ENCODE peak calls at places on chromosomes 16 and 17, in five cellular contexts. K, Z, Y, S and G are unnamed samples.

GRCh38 chr17:53137919-53138318 is 684.8 kb upstream of the KIF2B start:
- DNase-seq in Z (no peak), Y (no peak), S (no peak), K (no peak), G (no peak)

GRCh38 chr17:14080847-14081251 is 11.5 kb downstream of the COX10 start:
- DNase-seq in S (no peak), K (no peak), Y (no peak), Z (no peak), G (no peak)

GRCh38 chr17:48539177-48539576 is 5.7 kb downstream of the HOXB2 start:
- DNase-seq in S (no peak), Y (no peak), K (no peak), Z (peak), G (no peak)

GRCh38 chr16:73288435-73288834 is 240.5 kb upstream of the ZFHX3 start:
- DNase-seq in S (no peak), K (no peak), Z (no peak), Y (no peak), G (no peak)

GRCh38 chr17:37168731-37169353 is 206.9 kb upstream of the C17orf78 start:
- DNase-seq in K (no peak), Y (no peak), S (no peak), Z (no peak), G (no peak)

GRCh38 chr17:77329741-77330531 is 189.2 kb downstream of the SEC14L1 start:
- DNase-seq in Z (no peak), S (peak), K (no peak), Y (no peak), G (no peak)

GRCh38 chr17:32490101-32490482 is 3.3 kb downstream of the CDK5R1 start:
- DNase-seq in Y (no peak), Z (no peak), K (no peak), S (no peak), G (no peak)

GRCh38 chr16:27237229-27238015 is 31.1 kb downstream of the NSMCE1 start:
- DNase-seq in S (no peak), Y (no peak), K (no peak), Z (no peak), G (no peak)

DNA sequence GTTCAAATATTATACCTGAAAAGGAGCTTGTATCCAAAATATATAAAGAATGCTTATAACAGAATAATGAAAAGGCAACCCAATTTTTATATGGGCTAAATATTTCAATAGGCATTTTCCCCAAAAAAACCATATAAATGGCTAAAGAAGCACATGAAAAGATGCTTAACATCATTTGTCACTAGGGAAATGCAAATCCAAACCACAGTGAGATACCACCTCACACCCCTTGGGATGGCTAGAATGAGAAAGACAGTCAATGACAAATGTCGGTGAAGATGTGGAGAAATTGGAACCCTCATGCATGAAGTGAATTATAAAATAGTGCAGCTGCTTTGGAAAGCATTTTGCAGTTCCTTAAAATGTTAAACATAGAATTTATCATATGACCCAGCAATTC is 3.1 kb downstream of the TNFRSF13B start:
- DNase-seq in S (no peak), Z (no peak), Y (no peak), K (no peak), G (no peak)
- H3K4me3 ChIP-seq in S (no peak), Z (no peak), Y (no peak), K (no peak), G (no peak)

DNA sequence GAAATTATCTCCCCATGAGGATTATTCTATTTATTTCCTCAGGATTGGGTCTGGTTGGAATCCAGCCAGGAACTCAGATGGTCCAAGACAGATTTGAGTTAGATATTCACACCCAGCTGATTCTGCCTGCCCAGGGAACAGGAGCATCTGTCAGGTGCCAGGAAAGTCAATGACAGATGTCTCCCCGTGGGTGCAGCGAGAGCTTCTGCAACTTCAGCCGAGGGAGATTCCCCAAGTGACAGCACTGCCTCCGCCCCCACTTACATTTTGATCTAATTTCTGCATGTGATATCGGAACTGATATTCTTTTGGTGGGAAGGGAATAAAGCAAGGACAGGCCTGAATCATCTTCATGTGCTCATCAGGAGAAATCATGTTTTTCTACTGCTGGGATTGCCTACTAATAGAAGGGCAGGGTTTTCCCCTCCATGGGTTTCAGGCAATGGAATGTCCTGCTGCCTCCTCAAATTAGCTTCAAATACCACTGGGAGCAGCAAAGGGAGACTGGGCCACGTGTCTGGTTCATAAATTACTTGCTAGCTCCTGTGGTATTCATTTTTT is 15.7 kb upstream of the DHX8 start:
- DNase-seq in S (no peak), Z (peak), K (no peak), Y (no peak), G (no peak)
- H3K4me3 ChIP-seq in S (no peak), Z (no peak), K (no peak), Y (no peak), G (no peak)

DNA sequence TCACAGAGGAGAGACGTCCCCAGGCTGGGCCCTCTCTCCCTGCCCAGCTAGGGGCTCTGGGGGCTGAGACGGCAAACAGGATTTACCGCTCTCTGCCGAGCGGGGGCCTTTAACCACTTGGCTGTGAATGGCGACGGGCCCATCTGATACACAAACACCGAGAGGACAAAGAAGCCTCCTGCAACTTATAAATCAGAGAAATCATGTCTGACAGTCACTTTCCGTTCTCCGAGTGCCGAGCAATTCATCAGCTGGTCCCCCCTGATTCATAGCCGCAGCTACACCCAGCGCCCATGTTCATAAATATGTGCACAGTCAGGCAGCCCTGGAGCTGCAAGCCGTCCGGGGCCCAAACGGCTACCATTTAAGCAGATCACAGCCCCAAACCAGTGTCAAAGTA is 154.4 kb downstream of the C16orf78 start:
- DNase-seq in K (no peak), Z (no peak), Y (no peak), S (no peak), G (no peak)
- H3K4me3 ChIP-seq in K (no peak), Z (peak), Y (no peak), S (peak), G (no peak)

GRCh38 chr17:50547736-50548083 is 736 bp downstream of the SPATA20 start:
- DNase-seq in Y (no peak), K (no peak), Z (no peak), S (no peak), G (no peak)
- H3K4me3 ChIP-seq in Y (peak), K (no peak), Z (peak), S (peak), G (no peak)

GRCh38 chr17:38421224-38421841 is 6.9 kb upstream of the ARHGAP23 start:
- DNase-seq in S (no peak), Y (no peak), K (no peak), Z (peak), G (no peak)

GRCh38 chr17:38418069-38418692 is 10.1 kb upstream of the ARHGAP23 start:
- DNase-seq in Z (no peak), S (no peak), K (no peak), Y (no peak), G (no peak)

GRCh38 chr17:38420518-38420917 is 7.7 kb upstream of the ARHGAP23 start:
- DNase-seq in S (no peak), Y (no peak), K (no peak), Z (no peak), G (no peak)

GRCh38 chr17:38418693-38419507 is 9.4 kb upstream of the ARHGAP23 start:
- DNase-seq in Y (no peak), Z (no peak), K (no peak), S (no peak), G (no peak)

DNA sequence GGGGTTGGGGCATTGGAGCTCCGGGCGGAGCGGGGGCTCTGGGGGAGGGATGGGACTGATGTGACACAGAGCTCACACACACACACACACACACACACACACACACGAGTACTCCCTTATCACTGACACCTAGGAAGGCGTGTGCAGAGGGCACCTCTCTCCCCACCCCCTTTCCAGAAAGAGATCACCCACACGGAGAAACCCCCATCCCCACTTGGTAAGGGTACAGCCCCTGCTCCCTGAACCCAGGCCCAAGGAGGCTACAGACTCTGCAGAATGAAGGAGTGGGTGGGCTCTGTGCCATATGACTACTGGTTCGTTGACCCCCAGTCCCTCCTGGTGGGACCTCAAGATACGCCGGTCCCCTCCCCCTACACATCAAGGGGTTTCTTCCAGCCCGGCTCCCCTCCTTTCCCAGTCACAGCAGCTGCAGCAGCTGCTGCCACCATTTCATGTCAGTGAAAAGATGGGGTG is 8.7 kb upstream of the ARHGAP23 start:
- DNase-seq in K (no peak), Z (no peak), S (no peak), Y (no peak), G (no peak)
- H3K4me3 ChIP-seq in K (peak), Z (no peak), S (peak), Y (peak), G (peak)

GRCh38 chr17:59366040-59366757 is 34.7 kb downstream of the YPEL2 start:
- DNase-seq in S (no peak), Z (no peak), Y (no peak), K (peak), G (peak)
- H3K4me3 ChIP-seq in S (peak), Z (no peak), Y (no peak), K (no peak), G (no peak)

DNA sequence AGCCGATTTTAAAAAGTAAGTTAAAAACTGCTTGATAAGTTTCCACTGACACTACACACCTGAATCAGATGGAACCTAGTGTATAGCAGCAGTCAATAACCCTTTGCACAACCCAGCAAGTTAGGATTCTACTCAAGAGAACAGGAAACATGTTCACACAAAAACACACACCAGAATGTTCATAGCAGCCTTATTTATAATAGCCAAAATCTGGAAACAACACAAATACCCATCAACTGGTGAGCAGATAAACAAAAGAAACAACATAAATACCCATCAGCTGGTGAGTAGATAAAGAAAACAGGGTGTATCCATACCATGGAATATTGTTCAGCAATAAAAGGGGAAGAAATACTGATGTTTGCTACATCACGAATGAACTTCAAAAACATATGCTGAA is 2.7 kb upstream of the CDH11 start:
- DNase-seq in Z (no peak), K (no peak), Y (no peak), S (no peak), G (no peak)
- H3K4me3 ChIP-seq in Z (no peak), K (no peak), Y (no peak), S (no peak), G (no peak)

GRCh38 chr16:30094541-30095165 is 1.4 kb downstream of the YPEL3 start:
- DNase-seq in Z (no peak), Y (no peak), S (no peak), K (no peak), G (no peak)
- H3K4me3 ChIP-seq in Z (no peak), Y (no peak), S (peak), K (no peak), G (no peak)

GRCh38 chr17:72417627-72418026 is 296.8 kb downstream of the SOX9 start:
- DNase-seq in Z (no peak), S (no peak), Y (no peak), K (no peak), G (no peak)
- H3K4me3 ChIP-seq in Z (no peak), S (no peak), Y (no peak), K (no peak), G (no peak)